ENCODE peak calls at places on chromosome 17, in five cellular contexts. S is fibroblast of lung, O is cardiac fibroblast, C is choroid plexus epithelial cell, I is AG04449. Q is an unnamed sample.

GRCh38 chr17:46949291-46950174 is 26.6 kb downstream of the GOSR2 start:
- DNase-seq in C (no peak), I (no peak), S (peak; percentile 20), O (no peak), Q (no peak)

GRCh38 chr17:15917021-15917438 is 27.9 kb upstream of the ADORA2B start:
- DNase-seq in S (no peak), O (no peak), C (no peak), I (no peak), Q (no peak)

GRCh38 chr17:63646492-63646815 is 24.2 kb downstream of the MAP3K3 start:
- DNase-seq in C (no peak), O (no peak), I (no peak), S (no peak), Q (no peak)

GRCh38 chr17:43661699-43662431 is at the start of gene MEOX1:
- DNase-seq in O (peak; percentile 64), I (no peak), S (peak; percentile 89), C (peak; percentile 70), Q (peak; percentile 59)

GRCh38 chr17:13520899-13521572 is 80.7 kb downstream of the HS3ST3A1 start:
- DNase-seq in O (peak; percentile 82), I (peak; percentile 77), C (peak; percentile 80), S (peak; percentile 98), Q (no peak)

GRCh38 chr17:64073771-64074703 is 53.6 kb upstream of the ICAM2 start:
- DNase-seq in O (no peak), S (no peak), I (no peak), C (no peak), Q (no peak)

GRCh38 chr17:50028207-50029120 is 27.4 kb upstream of the ITGA3 start:
- DNase-seq in S (peak; percentile 74), I (no peak), C (peak; percentile 46), O (peak; percentile 69), Q (peak; percentile 64)

GRCh38 chr17:64385187-64386083 is 5.2 kb downstream of the PECAM1 start:
- DNase-seq in C (peak; percentile 90), I (no peak), O (peak; percentile 92), S (peak; percentile 96), Q (no peak)

GRCh38 chr17:64017381-64017980 is 3.0 kb downstream of the ICAM2 start:
- DNase-seq in S (no peak), O (no peak), C (no peak), I (no peak), Q (no peak)

GRCh38 chr17:21278304-21279197 is 6.0 kb upstream of the MAP2K3 start:
- DNase-seq in C (no peak), O (peak; percentile 76), I (no peak), S (no peak), Q (no peak)

GRCh38 chr17:80364091-80364691 is 50.8 kb upstream of the ENDOV start:
- DNase-seq in I (no peak), C (peak; percentile 19), O (no peak), S (no peak), Q (peak; percentile 53)
- TF ChIP-seq CTCF in I (peak; percentile 29), C (peak; percentile 61), O (peak; percentile 30), S (peak; percentile 17), Q (peak; percentile 46)

DNA sequence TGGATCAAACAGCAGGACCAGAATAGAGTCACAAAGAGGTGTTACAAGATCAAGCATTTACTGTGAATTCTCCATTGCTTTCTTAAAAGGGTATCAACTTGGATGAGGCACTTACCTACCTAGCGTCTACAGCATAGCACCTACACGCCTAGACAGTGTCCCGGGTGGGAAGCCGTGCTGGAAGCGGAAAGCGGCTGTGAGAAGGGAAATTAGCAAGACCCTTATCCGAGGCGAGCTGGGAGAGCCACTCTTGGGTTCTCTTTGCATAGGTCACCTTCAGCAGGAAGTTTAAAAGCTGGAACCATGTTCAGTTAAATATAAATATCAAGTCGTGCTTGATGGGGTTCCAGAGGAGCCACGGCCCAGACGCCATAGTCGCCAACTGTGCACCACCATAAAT is 46.3 kb downstream of the TRARG1 start:
- DNase-seq in O (no peak), S (no peak), C (no peak), I (no peak), Q (no peak)
- TF ChIP-seq CTCF in O (no peak), S (no peak), C (no peak), I (no peak), Q (no peak)

GRCh38 chr17:75654176-75654575 is 12.8 kb downstream of the RECQL5 start:
- DNase-seq in I (no peak), C (no peak), O (no peak), S (no peak), Q (no peak)
- TF ChIP-seq CTCF in I (no peak), C (peak; percentile 31), O (no peak), S (peak; percentile 13), Q (no peak)

GRCh38 chr17:5707482-5707881 is 123.2 kb upstream of the NLRP1 start:
- DNase-seq in S (no peak), I (no peak), O (no peak), C (no peak), Q (no peak)

GRCh38 chr17:5705876-5706420 is 121.6 kb upstream of the NLRP1 start:
- DNase-seq in I (no peak), C (no peak), O (no peak), S (no peak), Q (no peak)

GRCh38 chr17:5705081-5705875 is 121.0 kb upstream of the NLRP1 start:
- DNase-seq in O (peak; percentile 6), S (no peak), I (no peak), C (peak; percentile 29), Q (peak; percentile 41)

GRCh38 chr17:5708344-5708743 is 124.0 kb upstream of the NLRP1 start:
- DNase-seq in S (no peak), I (no peak), C (no peak), O (no peak), Q (no peak)

GRCh38 chr17:5706835-5707234 is 122.5 kb upstream of the NLRP1 start:
- DNase-seq in O (peak; percentile 63), I (peak; percentile 10), S (peak; percentile 40), C (peak; percentile 78), Q (peak; percentile 79)
- TF ChIP-seq CTCF in O (peak; percentile 84), I (peak; percentile 92), S (peak; percentile 73), C (peak; percentile 90), Q (peak; percentile 87)

GRCh38 chr17:72417627-72418026 is 296.8 kb downstream of the SOX9 start:
- DNase-seq in I (no peak), S (no peak), C (no peak), O (no peak), Q (no peak)

GRCh38 chr17:72416054-72416691 is 295.4 kb downstream of the SOX9 start:
- DNase-seq in O (peak; percentile 22), I (no peak), C (no peak), S (peak; percentile 63), Q (no peak)

GRCh38 chr17:72414967-72415853 is 294.4 kb downstream of the SOX9 start:
- DNase-seq in S (no peak), O (no peak), C (no peak), I (no peak), Q (no peak)

GRCh38 chr17:72414032-72414396 is 293.2 kb downstream of the SOX9 start:
- DNase-seq in I (no peak), O (no peak), S (no peak), C (no peak), Q (no peak)

DNA sequence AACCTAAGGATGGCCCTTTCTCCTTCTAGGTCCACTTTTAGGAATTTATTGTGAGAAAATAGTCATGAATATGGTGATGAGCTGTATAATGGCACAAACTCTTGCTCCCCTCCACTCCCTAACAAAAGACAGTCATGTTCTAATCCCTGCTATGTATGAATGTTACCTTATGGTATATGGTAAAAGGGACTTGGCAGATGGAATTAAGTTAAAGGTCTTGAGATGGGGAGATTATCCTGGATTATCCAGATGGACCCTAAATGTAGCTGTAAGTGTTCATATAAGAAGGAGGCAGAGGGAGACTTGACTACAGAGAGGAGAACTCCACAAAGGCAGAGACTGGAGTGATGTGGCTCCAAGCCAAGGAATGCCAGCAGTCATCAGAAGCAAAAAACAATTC is 296.1 kb downstream of the SOX9 start:
- DNase-seq in I (no peak), O (no peak), S (no peak), C (no peak), Q (no peak)
- TF ChIP-seq CTCF in I (no peak), O (no peak), S (no peak), C (no peak), Q (no peak)

GRCh38 chr17:9332164-9332527 is 243.5 kb downstream of the STX8 start:
- DNase-seq in O (no peak), C (no peak), S (peak; percentile 78), I (no peak), Q (no peak)

GRCh38 chr17:9330903-9331272 is 244.7 kb downstream of the STX8 start:
- DNase-seq in S (no peak), I (no peak), C (no peak), O (no peak), Q (no peak)

GRCh38 chr17:9331512-9332163 is 244.0 kb downstream of the STX8 start:
- DNase-seq in O (no peak), I (no peak), C (no peak), S (no peak), Q (no peak)

GRCh38 chr17:9330140-9330902 is 245.3 kb downstream of the STX8 start:
- DNase-seq in O (no peak), I (no peak), S (no peak), C (no peak), Q (no peak)

DNA sequence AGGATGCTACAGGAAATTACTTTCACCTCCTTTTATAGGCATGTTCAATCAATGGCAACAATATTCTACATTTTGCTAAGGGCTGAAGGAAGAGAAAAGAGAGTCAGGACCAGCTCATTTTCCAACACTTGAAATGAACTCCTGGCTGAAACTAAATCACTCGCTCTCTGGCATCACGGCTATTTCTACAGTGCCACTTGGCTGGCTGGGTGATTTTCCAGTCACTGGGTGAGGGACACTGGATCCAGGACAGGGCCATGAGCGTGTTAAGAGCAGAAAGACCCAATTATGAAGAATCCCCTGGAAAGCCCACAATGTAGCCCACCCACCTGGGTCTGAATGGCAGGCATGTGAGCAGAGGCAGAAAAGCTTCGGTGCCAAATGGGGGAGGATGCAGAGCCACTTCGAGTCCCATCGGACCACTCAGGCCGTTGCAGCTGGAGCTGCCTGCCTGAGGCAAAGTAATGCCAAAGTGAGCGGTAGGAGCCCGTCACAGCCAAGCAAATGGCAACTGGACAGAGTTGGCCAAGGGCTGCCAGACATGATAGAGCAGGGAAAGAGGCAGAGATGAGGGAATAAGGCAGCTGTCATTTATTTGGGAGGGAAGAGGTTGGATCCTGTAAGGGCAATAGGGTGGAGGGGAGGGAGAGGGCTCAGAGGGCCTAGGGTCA is 246.2 kb downstream of the STX8 start:
- DNase-seq in C (no peak), I (no peak), S (no peak), O (no peak), Q (no peak)
- TF ChIP-seq CTCF in C (no peak), I (no peak), S (no peak), O (no peak), Q (no peak)

GRCh38 chr17:10807704-10808128 is 3.8 kb upstream of the TMEM238L start:
- DNase-seq in O (no peak), I (no peak), S (no peak), C (no peak), Q (no peak)
- TF ChIP-seq CTCF in O (no peak), I (no peak), S (no peak), C (no peak), Q (no peak)

GRCh38 chr17:38613981-38614779 is 8.4 kb upstream of the SRCIN1 start:
- DNase-seq in S (no peak), I (no peak), O (no peak), C (no peak), Q (no peak)
- TF ChIP-seq CTCF in S (no peak), I (no peak), O (no peak), C (no peak), Q (no peak)

GRCh38 chr17:28426081-28426519 is 20.1 kb upstream of the SLC46A1 start:
- DNase-seq in O (peak; percentile 7), S (no peak), I (no peak), C (peak; percentile 15), Q (peak; percentile 39)
- TF ChIP-seq CTCF in O (peak; percentile 58), S (peak; percentile 21), I (peak; percentile 26), C (peak; percentile 50), Q (peak; percentile 51)

Q was measured in nephron progenitor cell.